ENCODE peak calls at places on chromosome 7, in nine cellular contexts. H is HFFc6; D is colonic mucosa; G is OCI-LY7; K is NCI-H1092; Z is Caki2; R is nephron progenitor cell; B is tibial artery; Y is stimulated activated CD8-positive, alpha-beta memory T cell treated with anti-CD3 and anti-CD28 coated beads, Interleukin-15, amount 100 ng/mL, for 1 hour. Q is an unnamed sample.

GRCh38 chr7:38339953-38340819 is 66.8 kb upstream of the TARP start:
- DNase-seq in H (no peak), D (no peak), G (no peak), K (no peak), Z (no peak), R (no peak), B (no peak), Y (no peak), Q (no peak)

GRCh38 chr7:127943541-127944521 is 87.4 kb downstream of the LRRC4 start:
- DNase-seq in H (no peak), D (no peak), G (no peak), K (peak), Z (no peak), R (no peak), B (no peak), Y (no peak), Q (no peak)

GRCh38 chr7:35504365-35504764 is 190.6 kb downstream of the HERPUD2 start:
- DNase-seq in H (no peak), D (no peak), G (no peak), K (no peak), Z (no peak), R (no peak), B (no peak), Y (no peak), Q (no peak)

GRCh38 chr7:84083846-84084245 is 110.7 kb downstream of the SEMA3A start:
- DNase-seq in H (no peak), D (no peak), G (no peak), K (no peak), Z (no peak), R (no peak), B (no peak), Y (no peak), Q (no peak)

GRCh38 chr7:19713676-19714075 is 4.8 kb upstream of the POLR1F start:
- DNase-seq in H (peak), D (no peak), G (peak), K (no peak), Z (peak), R (peak), B (no peak), Y (peak), Q (peak)

GRCh38 chr7:54995631-54996340 is 23.0 kb upstream of the EGFR start:
- DNase-seq in H (peak), D (peak), G (no peak), K (no peak), Z (peak), R (no peak), B (no peak), Y (no peak), Q (peak)

GRCh38 chr7:72028267-72028666 is 383.9 kb downstream of the CALN1 start:
- DNase-seq in H (no peak), D (no peak), G (no peak), K (no peak), Z (no peak), R (no peak), B (no peak), Y (no peak), Q (no peak)

GRCh38 chr7:69643708-69644445 is 45.6 kb downstream of the AUTS2 start:
- DNase-seq in H (no peak), D (no peak), G (no peak), K (no peak), Z (no peak), R (no peak), B (no peak), Y (no peak), Q (no peak)

GRCh38 chr7:64892666-64893269 is 10.3 kb upstream of the ZNF273 start:
- DNase-seq in H (no peak), D (no peak), G (no peak), K (no peak), Z (no peak), R (no peak), B (no peak), Y (no peak), Q (no peak)

GRCh38 chr7:83947260-83947659 is 247.3 kb downstream of the SEMA3A start:
- DNase-seq in H (no peak), D (no peak), G (peak), K (no peak), Z (no peak), R (peak), B (no peak), Y (no peak), Q (peak)

GRCh38 chr7:10022957-10023356 is 950.7 kb upstream of the PHF14 start:
- DNase-seq in H (no peak), D (no peak), G (no peak), K (peak), Z (peak), R (peak), B (no peak), Y (no peak), Q (peak)

GRCh38 chr7:91242097-91242846 is 22.0 kb upstream of the FZD1 start:
- DNase-seq in H (peak), D (no peak), G (no peak), K (no peak), Z (peak), R (no peak), B (no peak), Y (no peak), Q (peak)

GRCh38 chr7:56009695-56010094 is 41.5 kb downstream of the PSPH start:
- DNase-seq in H (no peak), D (peak), G (no peak), K (no peak), Z (peak), R (no peak), B (no peak), Y (no peak), Q (no peak)

GRCh38 chr7:75856562-75856961 is 22.3 kb upstream of the RHBDD2 start:
- DNase-seq in H (no peak), D (no peak), G (no peak), K (no peak), Z (no peak), R (no peak), B (no peak), Y (no peak), Q (no peak)

GRCh38 chr7:20344396-20344795 is 13.7 kb downstream of the ITGB8 start:
- DNase-seq in H (no peak), D (no peak), G (no peak), K (no peak), Z (no peak), R (no peak), B (no peak), Y (no peak), Q (no peak)

GRCh38 chr7:103704701-103705100 is 258.7 kb upstream of the SLC26A5 start:
- DNase-seq in H (no peak), D (no peak), G (no peak), K (peak), Z (no peak), R (no peak), B (no peak), Y (no peak), Q (no peak)

GRCh38 chr7:2032030-2032875 is 200.5 kb downstream of the MAD1L1 start:
- DNase-seq in H (no peak), D (no peak), G (no peak), K (peak), Z (no peak), R (no peak), B (no peak), Y (no peak), Q (peak)

GRCh38 chr7:151257990-151258389 is 9.5 kb upstream of the SMARCD3 start:
- DNase-seq in H (no peak), D (no peak), G (no peak), K (no peak), Z (no peak), R (no peak), B (no peak), Y (no peak), Q (no peak)